ENCODE peak calls at places on chromosome 21, in five cellular contexts. G, Z, M, F and L are unnamed samples.

GRCh38 chr21:28580585-28580984 is 412.1 kb downstream of the LTN1 start:
- DNase-seq in G (no peak), F (no peak), M (no peak), Z (peak), L (no peak)

GRCh38 chr21:40120944-40121575 is 253.8 kb downstream of the PCP4 start:
- DNase-seq in Z (peak), G (peak), F (no peak), M (no peak), L (no peak)

GRCh38 chr21:45579383-45580180 is 37.3 kb upstream of the SLC19A1 start:
- DNase-seq in G (no peak), F (no peak), M (no peak), Z (no peak), L (no peak)

GRCh38 chr21:44800103-44800502 is 1.5 kb downstream of the UBE2G2 start:
- DNase-seq in Z (no peak), F (no peak), M (no peak), G (peak), L (peak)

GRCh38 chr21:32366191-32366590 is 26.6 kb downstream of the URB1 start:
- DNase-seq in M (no peak), G (no peak), F (no peak), Z (no peak), L (no peak)

GRCh38 chr21:44847261-44848056 is 26.0 kb downstream of the PTTG1IP start:
- DNase-seq in M (no peak), G (no peak), F (no peak), Z (no peak), L (no peak)

GRCh38 chr21:15533618-15534017 is 196.2 kb upstream of the USP25 start:
- DNase-seq in Z (no peak), F (no peak), M (no peak), G (no peak), L (no peak)

GRCh38 chr21:38794978-38795377 is 10.8 kb upstream of the ETS2 start:
- DNase-seq in G (no peak), Z (no peak), F (no peak), M (no peak), L (no peak)

GRCh38 chr21:46157396-46157986 is 2.1 kb upstream of the FTCD start:
- DNase-seq in M (no peak), Z (no peak), G (no peak), F (no peak), L (no peak)

GRCh38 chr21:45636459-45636858 is 7.1 kb upstream of the PCBP3 start:
- DNase-seq in G (no peak), M (no peak), F (no peak), Z (no peak), L (no peak)

GRCh38 chr21:45723049-45723958 is 79.8 kb downstream of the PCBP3 start:
- DNase-seq in M (no peak), F (no peak), G (no peak), Z (no peak), L (no peak)

GRCh38 chr21:46253610-46254124 is 25.1 kb upstream of the LSS start:
- DNase-seq in Z (no peak), G (no peak), F (no peak), M (peak), L (no peak)

GRCh38 chr21:20647603-20648002 is 350.6 kb upstream of the NCAM2 start:
- DNase-seq in Z (no peak), M (no peak), F (no peak), G (no peak), L (no peak)
- TF ChIP-seq SUZ12 in Z (no peak), M (no peak), F (no peak), G (no peak), L (no peak)

GRCh38 chr21:34808569-34809204 is 139.9 kb downstream of the CLIC6 start:
- DNase-seq in Z (no peak), F (no peak), G (no peak), M (no peak), L (no peak)
- TF ChIP-seq SUZ12 in Z (no peak), F (no peak), G (no peak), M (no peak), L (no peak)

GRCh38 chr21:37653201-37653600 is 263.1 kb downstream of the KCNJ6 start:
- DNase-seq in M (no peak), F (no peak), G (no peak), Z (no peak), L (no peak)
- TF ChIP-seq SUZ12 in M (no peak), F (no peak), G (no peak), Z (no peak), L (no peak)

DNA sequence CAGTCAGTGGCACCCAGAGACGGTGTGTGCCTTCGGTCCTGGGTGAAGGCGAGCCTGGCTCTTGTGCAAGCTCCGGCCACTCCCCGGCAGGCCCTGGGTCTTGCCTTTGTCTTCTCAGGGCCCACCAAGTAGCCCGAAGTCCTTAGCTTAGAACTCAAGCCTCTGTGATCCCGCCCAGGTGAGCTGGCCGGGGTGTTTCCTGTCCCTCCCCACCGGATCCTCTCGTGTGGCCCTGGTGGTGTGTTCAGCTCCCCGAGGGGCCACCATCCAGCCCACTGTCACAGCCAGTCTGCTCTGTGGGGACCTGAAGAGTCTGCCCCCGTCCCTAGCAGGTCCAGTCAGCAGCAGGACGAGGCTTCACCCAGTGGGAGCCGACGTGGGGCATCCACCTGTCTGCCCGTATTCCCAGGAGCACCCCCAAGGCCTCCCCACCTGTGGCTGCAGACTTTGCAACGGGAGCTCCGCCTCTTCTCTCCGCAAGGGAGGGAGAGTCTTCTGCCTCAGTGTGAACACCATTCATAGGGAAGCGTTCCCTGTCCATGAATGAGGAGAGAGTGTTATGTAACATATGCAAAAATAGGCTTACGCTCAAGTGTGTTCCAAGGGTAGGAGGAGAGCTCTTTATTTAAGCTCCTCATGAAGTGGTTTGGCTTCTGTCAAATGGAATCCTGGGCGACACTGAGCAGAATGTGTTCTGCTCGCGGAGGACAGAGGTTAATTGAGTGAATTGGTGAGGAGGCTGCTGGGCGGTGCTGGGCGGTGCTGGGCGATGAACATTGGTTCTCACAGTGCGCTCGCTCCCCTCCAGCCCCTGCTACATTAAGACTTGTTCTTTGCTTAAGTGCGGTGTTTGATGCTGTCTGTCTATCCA is 108.9 kb downstream of the CRYAA start:
- DNase-seq in F (no peak), M (no peak), G (no peak), Z (no peak), L (no peak)
- TF ChIP-seq SUZ12 in F (no peak), M (no peak), G (no peak), Z (no peak), L (no peak)

DNA sequence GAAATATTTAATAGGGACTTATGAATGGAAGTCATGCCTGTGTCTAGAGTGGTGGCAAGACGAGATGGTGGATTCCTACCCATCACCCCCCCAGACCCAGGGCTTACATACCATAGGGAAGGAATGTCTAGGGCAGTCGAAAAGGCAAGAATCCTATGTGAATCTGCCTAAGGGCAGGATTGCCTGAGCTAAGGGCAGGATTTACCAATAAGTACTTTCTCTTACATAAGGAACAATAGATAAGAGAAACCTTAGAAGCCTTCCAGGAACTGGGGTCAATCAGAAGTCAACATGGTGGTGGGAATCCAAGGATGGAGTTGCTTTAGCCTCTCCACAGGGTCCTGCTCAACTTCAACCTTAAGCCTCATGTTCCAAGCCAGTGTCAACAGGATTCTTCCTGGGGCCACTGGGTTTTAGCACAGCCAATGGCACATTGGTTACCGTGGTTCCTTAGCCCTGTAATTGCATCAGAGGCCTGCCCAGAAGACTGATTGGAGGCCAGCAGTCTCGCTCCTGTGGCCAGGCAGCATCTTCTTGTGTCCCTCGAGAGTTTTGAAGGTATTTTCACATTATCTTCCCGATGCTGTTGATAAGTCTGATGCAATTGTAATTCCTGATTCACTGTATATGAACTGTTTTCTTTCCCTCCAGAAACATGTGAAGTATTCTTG is 20.7 kb downstream of the BACE2 start:
- DNase-seq in F (no peak), Z (no peak), M (no peak), G (no peak), L (no peak)
- TF ChIP-seq SUZ12 in F (no peak), Z (no peak), M (no peak), G (no peak), L (no peak)